ENCODE peak calls at places on chromosome 9, in four cellular contexts. Y is GM23338, R is uterus, Z is spleen. W is an unnamed sample. For H3K36me3, the result is how much of the 10 kb centered on the place peaks cover.

GRCh38 chr9:73869261-73869660 is 627.9 kb upstream of the RORB start:
- DNase-seq in Y (no peak), R (no peak), Z (no peak), W (no peak)

GRCh38 chr9:136049451-136050265 is 45.4 kb downstream of the NACC2 start:
- DNase-seq in Y (no peak), R (no peak), Z (no peak), W (peak)

GRCh38 chr9:5509573-5509972 is 758 bp upstream of the PDCD1LG2 start:
- DNase-seq in Y (no peak), R (no peak), Z (no peak), W (no peak)

GRCh38 chr9:120362446-120362845 is 217.5 kb downstream of the CDK5RAP2 start:
- DNase-seq in Y (no peak), R (no peak), Z (no peak), W (no peak)

GRCh38 chr9:27542519-27542918 is 12.9 kb upstream of the MOB3B start:
- DNase-seq in Y (no peak), R (no peak), Z (no peak), W (no peak)

GRCh38 chr9:86639899-86640379 is 285.7 kb upstream of the TUT7 start:
- DNase-seq in Y (peak), R (no peak), Z (no peak), W (peak)

GRCh38 chr9:318646-319045 is 104.0 kb downstream of the DOCK8 start:
- DNase-seq in Y (no peak), R (no peak), Z (no peak), W (no peak)

GRCh38 chr9:77475641-77476473 is 172.3 kb downstream of the GNA14 start:
- DNase-seq in Y (peak), R (no peak), Z (no peak), W (no peak)

GRCh38 chr9:87667164-87667738 is 58.7 kb upstream of the CTSL start:
- DNase-seq in Y (peak), R (no peak), Z (no peak), W (peak)

GRCh38 chr9:76181020-76181641 is 213.1 kb downstream of the RFK start:
- DNase-seq in Y (no peak), R (no peak), Z (no peak), W (peak)

GRCh38 chr9:101477214-101477613 is 41.6 kb upstream of the ALDOB start:
- DNase-seq in Y (no peak), R (no peak), Z (no peak), W (no peak)

GRCh38 chr9:31030741-31031202 is 1353.7 kb upstream of the ACO1 start:
- DNase-seq in Y (peak), R (no peak), Z (no peak), W (peak)

GRCh38 chr9:74503219-74503618 is 6.1 kb downstream of the RORB start:
- DNase-seq in Y (no peak), R (no peak), Z (no peak), W (no peak)

GRCh38 chr9:127557998-127558546 is 54.0 kb upstream of the STXBP1 start:
- DNase-seq in Y (no peak), R (no peak), Z (no peak), W (no peak)

GRCh38 chr9:27818348-27818747 is 245.1 kb upstream of the C9orf72 start:
- DNase-seq in Y (no peak), R (no peak), Z (no peak), W (no peak)

GRCh38 chr9:71306134-71306533 is 184.7 kb upstream of the TRPM3 start:
- DNase-seq in Y (no peak), R (no peak), Z (no peak), W (no peak)

GRCh38 chr9:70761139-70761538 is 346.7 kb upstream of the KLF9 start:
- DNase-seq in Y (peak), R (no peak), Z (no peak), W (no peak)

GRCh38 chr9:112012026-112012902 is 115.7 kb downstream of the UGCG start:
- DNase-seq in Y (no peak), R (peak), Z (no peak), W (peak)

GRCh38 chr9:136977223-136978072 is at the start of gene PTGDS:
- DNase-seq in Y (peak), R (peak), Z (no peak), W (no peak)

GRCh38 chr9:132301521-132301920 is 53.3 kb downstream of the SETX start:
- DNase-seq in Y (no peak), R (no peak), Z (no peak), W (no peak)
- H3K36me3 ChIP-seq in Y (under half), R (under half), Z (half or more), W (half or more)

GRCh38 chr9:21933865-21934264 is 60.3 kb downstream of the CDKN2A start:
- DNase-seq in Y (no peak), R (no peak), Z (no peak), W (no peak)
- TF ChIP-seq CTCF in Y (no peak), R (no peak), Z (no peak), W (no peak)

GRCh38 chr9:113386571-113387393 is 10.0 kb upstream of the HDHD3 start:
- DNase-seq in Y (no peak), R (no peak), Z (no peak), W (no peak)

GRCh38 chr9:113387560-113388230 is 10.9 kb upstream of the HDHD3 start:
- DNase-seq in Y (no peak), R (no peak), Z (no peak), W (no peak)

GRCh38 chr9:113390192-113390960 is 10.7 kb downstream of the ALAD start:
- DNase-seq in Y (no peak), R (no peak), Z (no peak), W (no peak)

GRCh38 chr9:113389451-113389850 is 11.6 kb downstream of the ALAD start:
- DNase-seq in Y (no peak), R (no peak), Z (no peak), W (no peak)

GRCh38 chr9:113388833-113389232 is 12.0 kb upstream of the HDHD3 start:
- DNase-seq in Y (no peak), R (no peak), Z (no peak), W (no peak)
- H3K36me3 ChIP-seq in Y (under half), R (under half), Z (half or more), W (half or more)

DNA sequence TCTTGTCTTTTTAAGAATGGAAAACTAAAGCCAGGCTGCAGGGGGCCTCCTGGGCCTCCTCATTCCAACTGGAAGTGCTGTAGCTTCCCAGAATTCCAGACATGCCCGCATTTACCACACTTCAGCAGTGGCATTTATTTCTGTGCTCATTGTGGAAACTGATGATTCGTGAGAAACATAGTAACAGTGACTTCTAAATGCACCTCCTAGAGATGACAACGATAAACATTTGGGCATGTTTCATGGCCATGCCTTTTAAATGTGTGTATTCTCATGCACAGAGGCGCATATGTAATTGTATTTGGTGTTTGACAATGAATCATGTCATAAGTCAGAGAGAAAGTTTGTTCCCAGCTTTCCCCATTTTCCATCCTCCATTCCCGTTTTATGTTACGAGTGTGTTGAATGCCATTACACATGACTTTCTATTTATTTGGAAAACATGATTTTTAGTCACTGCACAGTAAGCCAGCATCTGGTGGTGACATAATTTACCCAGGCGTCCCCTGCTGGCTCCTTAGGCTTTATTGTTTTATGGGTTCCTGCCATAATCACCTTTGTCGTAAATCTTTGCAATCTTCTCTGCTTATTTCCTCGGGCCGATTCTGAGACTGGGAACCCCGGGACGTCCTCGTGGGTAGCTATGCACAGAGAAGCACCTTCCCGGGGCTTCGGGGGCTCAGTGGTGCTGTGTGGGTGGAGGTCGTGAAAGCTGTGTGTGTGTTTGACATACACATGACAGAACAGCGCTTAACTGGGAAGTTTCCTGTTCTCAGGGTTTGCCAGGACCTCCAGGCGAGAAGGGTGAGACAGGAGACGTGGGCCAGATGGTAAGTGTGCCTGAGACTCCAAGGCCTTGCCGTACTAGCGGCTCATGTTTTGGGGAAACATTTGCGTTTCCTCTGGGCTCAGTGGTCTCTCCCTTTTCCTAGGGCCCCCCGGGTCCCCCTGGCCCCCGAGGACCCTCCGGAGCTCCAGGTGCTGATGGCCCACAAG is 68.6 kb upstream of the FCN2 start:
- DNase-seq in Y (peak), R (no peak), Z (no peak), W (peak)
- TF ChIP-seq CTCF in Y (peak), R (no peak), Z (no peak), W (peak)

DNA sequence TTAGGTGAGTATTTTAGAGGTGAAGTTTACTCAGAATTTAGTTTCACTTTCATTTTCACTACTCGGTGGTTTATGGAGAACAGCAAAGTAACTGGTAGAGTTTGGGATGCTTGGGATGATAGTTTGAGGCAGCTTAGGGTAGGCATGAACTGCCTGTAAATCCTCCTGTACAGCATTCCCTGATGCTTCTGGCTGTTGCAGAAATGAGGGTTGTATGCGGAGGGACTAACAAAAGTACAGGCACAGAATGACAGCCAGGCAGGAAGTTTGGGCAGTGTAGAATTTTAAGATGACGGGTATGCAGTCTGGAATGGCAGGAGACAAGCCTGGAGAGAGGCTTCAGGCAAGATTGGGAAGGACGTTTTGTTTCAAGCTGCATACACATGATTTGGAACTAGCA is 48.0 kb upstream of the FAM120AOS start:
- DNase-seq in Y (no peak), R (no peak), Z (no peak), W (no peak)
- H3K36me3 ChIP-seq in Y (under half), R (under half), Z (half or more), W (half or more)

GRCh38 chr9:90882991-90883600 is 81.5 kb downstream of the SYK start:
- DNase-seq in Y (no peak), R (no peak), Z (no peak), W (peak)

GRCh38 chr9:90880669-90881068 is 79.0 kb downstream of the SYK start:
- DNase-seq in Y (no peak), R (no peak), Z (no peak), W (no peak)

GRCh38 chr9:90883661-90884060 is 82.0 kb downstream of the SYK start:
- DNase-seq in Y (no peak), R (no peak), Z (no peak), W (peak)

GRCh38 chr9:90881648-90882047 is 80.0 kb downstream of the SYK start:
- DNase-seq in Y (no peak), R (no peak), Z (no peak), W (peak)

DNA sequence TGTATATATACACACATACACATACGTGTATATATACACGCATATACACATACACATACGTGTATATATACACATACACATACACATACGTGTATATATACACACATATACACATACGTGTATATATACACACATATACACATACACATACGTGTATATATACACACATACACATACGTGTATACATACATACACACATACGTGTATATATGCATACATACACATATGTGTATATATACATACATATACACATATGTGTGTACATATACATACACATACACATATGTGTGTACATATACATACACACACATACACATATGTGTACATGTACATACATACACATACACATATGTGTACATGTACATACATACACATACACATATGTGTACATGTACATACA is 82.6 kb downstream of the SYK start:
- DNase-seq in Y (no peak), R (no peak), Z (no peak), W (no peak)
- TF ChIP-seq CTCF in Y (no peak), R (no peak), Z (no peak), W (no peak)

GRCh38 chr9:99138424-99139284 is 33.7 kb downstream of the TGFBR1 start:
- DNase-seq in Y (no peak), R (no peak), Z (no peak), W (no peak)
- H3K36me3 ChIP-seq in Y (under half), R (under half), Z (half or more), W (half or more)